ENCODE peak calls at places on chromosomes 16 and 17, in nine cellular contexts. D is sigmoid colon, E is transverse colon, B is suprapubic skin, Z is H1, A is ovary, K is A549, R is tibial nerve, Y is K562. U is an unnamed sample.

GRCh38 chr17:42819939-42820535 is 4.0 kb downstream of the BECN1 start:
- DNase-seq in R (no peak), D (no peak), Z (peak; percentile 77), A (no peak), Y (peak; percentile 64), E (peak; percentile 66), K (peak; percentile 84), B (peak; percentile 70), U (peak; percentile 71)

GRCh38 chr16:80526418-80527061 is 14.3 kb upstream of the DYNLRB2 start:
- DNase-seq in Y (peak; percentile 71), D (no peak), B (no peak), A (peak; percentile 46), K (peak; percentile 62), R (no peak), Z (no peak), E (peak; percentile 42), U (peak; percentile 48)

GRCh38 chr17:19996502-19996901 is 12.7 kb upstream of the SPECC1 start:
- DNase-seq in B (no peak), D (no peak), R (no peak), E (no peak), Y (no peak), Z (no peak), A (no peak), K (no peak), U (no peak)

GRCh38 chr17:78829477-78829876 is 11.1 kb downstream of the USP36 start:
- DNase-seq in A (no peak), K (no peak), R (no peak), E (no peak), B (no peak), D (no peak), Z (no peak), Y (no peak), U (no peak)

GRCh38 chr17:39899215-39899614 is 19.2 kb downstream of the GSDMB start:
- DNase-seq in K (no peak), B (no peak), E (no peak), A (no peak), R (no peak), Y (no peak), D (no peak), Z (no peak), U (no peak)

GRCh38 chr16:3963203-3963602 is 82.7 kb upstream of the CREBBP start:
- DNase-seq in D (no peak), K (no peak), Z (no peak), Y (no peak), A (no peak), E (no peak), R (no peak), B (no peak), U (no peak)

GRCh38 chr17:37506678-37507077 is 17.0 kb downstream of the DUSP14 start:
- DNase-seq in B (no peak), E (no peak), Z (peak; percentile 82), Y (peak; percentile 51), R (no peak), K (peak; percentile 76), A (no peak), D (no peak), U (no peak)

GRCh38 chr17:46888727-46889126 is 34.2 kb upstream of the GOSR2 start:
- DNase-seq in D (no peak), E (no peak), Y (no peak), Z (no peak), B (no peak), R (no peak), A (no peak), K (no peak), U (no peak)

GRCh38 chr16:65909310-65910050 is 457.0 kb upstream of the CDH5 start:
- DNase-seq in D (no peak), Y (no peak), B (no peak), Z (no peak), K (no peak), A (no peak), E (no peak), R (no peak), U (no peak)

GRCh38 chr16:55737966-55738365 is 82.2 kb downstream of the SLC6A2 start:
- DNase-seq in A (no peak), Y (no peak), Z (no peak), D (no peak), E (no peak), B (no peak), K (no peak), R (no peak), U (no peak)

DNA sequence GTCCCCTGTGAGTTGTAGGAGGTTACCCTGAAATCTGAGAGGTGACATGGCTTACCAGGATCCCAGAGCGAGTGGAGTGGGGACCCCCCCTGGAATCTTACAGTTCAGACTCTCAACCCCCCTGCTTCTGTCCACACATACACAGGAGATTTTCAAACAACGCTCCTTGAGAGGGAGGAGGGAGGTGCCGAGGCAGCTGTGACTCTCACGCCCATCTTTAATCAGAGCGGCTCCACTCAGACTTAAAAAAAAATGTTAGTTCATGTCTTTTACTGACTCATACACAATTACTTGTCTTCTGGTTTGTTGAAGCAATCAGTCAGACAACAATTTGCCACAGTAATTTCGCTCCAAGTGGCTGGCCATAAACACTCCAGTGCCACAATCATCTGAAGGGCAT is 15.4 kb upstream of the TMEM220 start:
- DNase-seq in K (no peak), Z (no peak), E (peak; percentile 40), Y (no peak), D (peak; percentile 61), B (no peak), R (no peak), A (no peak), U (no peak)
- TF ChIP-seq EP300 in K (no peak), Z (no peak), E (no peak), Y (no peak), D (no peak), B (no peak), R (no peak), A (no peak), U (no peak)

DNA sequence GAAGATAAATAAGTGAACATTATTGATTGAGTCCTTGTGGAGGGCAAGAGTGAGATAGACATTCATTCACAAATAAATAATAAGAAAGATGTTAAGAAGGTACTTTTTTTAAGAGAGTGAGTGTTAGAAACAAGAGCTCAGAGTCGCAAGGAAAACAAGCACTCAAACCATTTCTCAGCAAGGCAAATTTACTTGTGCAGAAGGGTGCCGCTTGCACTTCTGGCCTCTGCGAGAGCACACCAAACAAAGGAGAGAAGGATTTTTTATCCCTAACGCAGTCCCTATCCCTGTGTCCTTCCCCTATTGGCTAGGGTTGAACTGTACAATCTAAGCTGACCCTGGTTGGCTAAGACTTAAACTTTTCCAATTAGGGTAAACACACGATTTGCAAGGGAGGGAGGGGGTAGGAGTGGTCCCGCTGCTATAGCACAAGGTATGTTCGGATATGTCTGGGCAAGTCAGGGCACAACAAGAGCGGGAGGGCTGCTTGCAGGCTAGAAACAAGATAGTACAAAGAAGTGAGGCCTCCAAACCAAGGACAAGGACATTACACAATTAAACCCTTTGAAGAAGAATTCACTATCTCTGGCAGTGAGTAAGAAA is 156.2 kb downstream of the PPM1E start:
- DNase-seq in E (no peak), Y (no peak), D (no peak), A (no peak), R (no peak), B (no peak), K (no peak), Z (no peak), U (no peak)
- TF ChIP-seq EP300 in E (no peak), Y (no peak), D (no peak), A (no peak), R (no peak), B (no peak), K (no peak), Z (no peak), U (no peak)

GRCh38 chr17:32519769-32520701 is 33.2 kb downstream of the CDK5R1 start:
- DNase-seq in K (no peak), B (no peak), Z (no peak), Y (no peak), A (no peak), D (peak; percentile 50), R (no peak), E (peak; percentile 38), U (peak; percentile 30)
- TF ChIP-seq EP300 in K (no peak), B (no peak), Z (no peak), Y (no peak), A (no peak), D (no peak), R (no peak), E (no peak), U (no peak)

DNA sequence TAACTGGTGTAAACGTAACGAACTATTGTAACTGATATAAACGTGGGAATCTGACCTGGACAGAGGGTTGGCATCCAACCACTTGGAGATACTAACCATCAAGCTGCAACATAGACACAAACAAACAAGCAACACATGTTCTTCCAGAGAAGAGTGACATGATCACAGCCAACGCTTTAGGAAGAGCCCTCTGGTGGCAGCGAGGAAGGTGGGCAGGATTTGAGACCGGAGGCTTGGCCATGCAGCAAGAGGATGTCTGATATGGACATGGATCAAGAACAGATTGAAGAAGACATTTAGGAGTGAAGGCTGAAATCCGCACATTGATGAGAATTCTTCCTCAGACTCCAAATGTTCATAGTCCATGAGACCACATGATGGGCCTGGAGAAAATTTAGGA is 40.3 kb upstream of the TNRC6A start:
- DNase-seq in K (peak; percentile 85), D (no peak), Z (no peak), A (no peak), B (no peak), Y (no peak), R (no peak), E (no peak), U (no peak)
- TF ChIP-seq EP300 in K (no peak), D (no peak), Z (no peak), A (no peak), B (no peak), Y (no peak), R (no peak), E (no peak), U (no peak)

GRCh38 chr17:80446645-80447405 is 29.6 kb downstream of the NPTX1 start:
- DNase-seq in K (no peak), Y (no peak), Z (no peak), D (no peak), B (no peak), A (no peak), R (no peak), E (no peak), U (no peak)
- TF ChIP-seq EP300 in K (no peak), Y (no peak), Z (no peak), D (no peak), B (no peak), A (no peak), R (no peak), E (no peak), U (no peak)

DNA sequence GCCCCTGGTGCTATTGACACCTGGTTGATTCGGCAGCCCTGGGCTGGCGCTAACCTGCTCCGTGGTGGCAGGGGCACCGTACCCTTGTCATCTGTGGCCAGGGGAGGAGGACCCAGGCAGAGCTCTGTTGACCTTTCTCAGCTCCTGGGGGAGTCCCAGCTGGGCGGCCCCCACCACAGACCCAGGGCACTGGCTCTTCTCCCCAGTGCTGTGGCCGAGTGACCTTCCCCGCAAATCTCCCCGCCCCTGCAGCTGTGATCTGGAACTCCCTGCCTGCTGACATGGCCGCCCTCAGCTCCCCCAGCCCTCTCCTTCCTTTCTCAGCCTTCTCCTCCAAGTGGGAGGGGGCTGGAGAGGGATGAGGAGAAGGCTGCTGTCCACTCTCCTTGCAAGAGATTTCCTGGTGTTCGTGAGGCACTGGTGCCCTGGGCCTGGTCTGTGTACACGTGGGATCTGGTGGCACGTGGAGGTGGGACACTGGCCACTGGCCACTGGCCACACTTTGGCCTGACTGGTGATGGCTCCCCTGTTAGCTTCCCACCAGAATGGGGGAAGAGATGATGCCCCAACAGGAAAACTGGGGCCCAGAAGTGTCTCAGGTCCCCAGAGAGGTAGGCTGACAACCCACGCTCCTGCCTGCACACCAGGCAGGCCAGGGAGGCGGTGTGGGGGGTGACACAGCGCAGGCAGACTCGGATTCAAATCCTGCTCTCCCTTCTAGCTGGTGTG is 8.2 kb downstream of the FMNL1 start:
- DNase-seq in R (no peak), B (no peak), K (no peak), A (no peak), D (no peak), Y (no peak), Z (no peak), E (peak; percentile 48), U (no peak)
- TF ChIP-seq EP300 in R (no peak), B (no peak), K (no peak), A (no peak), D (no peak), Y (no peak), Z (no peak), E (no peak), U (no peak)